ENCODE peak calls at places on chromosome 19, in five cellular contexts. V, O, Y, U and G are unnamed samples.

GRCh38 chr19:39390460-39390758 is 497 bp downstream of the PAF1 start:
- DNase-seq in Y (peak), O (peak), U (peak), V (peak), G (peak)

GRCh38 chr19:38769635-38770211 is 3.6 kb downstream of the LGALS7 start:
- DNase-seq in Y (peak), U (peak), V (no peak), O (peak), G (peak)

GRCh38 chr19:16825312-16826168 is 3.7 kb upstream of the SIN3B start:
- DNase-seq in V (no peak), U (no peak), Y (no peak), O (peak), G (peak)

GRCh38 chr19:7391218-7391670 is 42.5 kb downstream of the ARHGEF18 start:
- DNase-seq in O (no peak), V (peak), Y (no peak), U (peak), G (peak)

GRCh38 chr19:8150178-8150865 is 930 bp upstream of the FBN3 start:
- DNase-seq in V (no peak), Y (no peak), U (no peak), O (no peak), G (no peak)

GRCh38 chr19:43526884-43527859 is at the start of gene ETHE1:
- DNase-seq in Y (peak), V (peak), U (no peak), O (peak), G (peak)

GRCh38 chr19:14474827-14475226 is 327 bp downstream of the PTGER1 start:
- DNase-seq in O (no peak), Y (no peak), V (no peak), U (no peak), G (no peak)

GRCh38 chr19:16069813-16070365 is 6.4 kb upstream of the TPM4 start:
- DNase-seq in V (peak), U (no peak), O (no peak), Y (no peak), G (no peak)

GRCh38 chr19:11964496-11964857 is 363 bp upstream of the ZNF763 start:
- DNase-seq in O (peak), V (no peak), Y (no peak), U (no peak), G (no peak)

GRCh38 chr19:55526216-55527196 is 10.4 kb downstream of the SBK2 start:
- DNase-seq in U (no peak), V (peak), O (peak), Y (no peak), G (peak)

GRCh38 chr19:23440207-23440606 is 44.9 kb upstream of the ZNF91 start:
- DNase-seq in U (no peak), V (no peak), O (peak), Y (no peak), G (no peak)

GRCh38 chr19:33234736-33235135 is 9.1 kb upstream of the SLC7A10 start:
- DNase-seq in V (no peak), Y (no peak), U (no peak), O (no peak), G (no peak)

GRCh38 chr19:1269478-1270167 is 491 bp downstream of the CIRBP start:
- DNase-seq in V (peak), Y (peak), O (peak), U (no peak), G (peak)

GRCh38 chr19:16228637-16229321 is 31.1 kb downstream of the AP1M1 start:
- DNase-seq in O (no peak), U (no peak), V (no peak), Y (no peak), G (no peak)

GRCh38 chr19:739998-740715 is 10.8 kb upstream of the MISP start:
- DNase-seq in U (no peak), V (no peak), Y (no peak), O (no peak), G (no peak)

GRCh38 chr19:55552620-55553019 is 7.3 kb upstream of the SBK3 start:
- DNase-seq in U (no peak), Y (peak), O (peak), V (no peak), G (peak)

GRCh38 chr19:45667620-45668341 is at the start of gene GIPR:
- DNase-seq in V (peak), Y (no peak), O (peak), U (peak), G (peak)

GRCh38 chr19:19209372-19209771 is 2.4 kb upstream of the NCAN start:
- DNase-seq in Y (no peak), U (no peak), V (no peak), O (no peak), G (no peak)

GRCh38 chr19:14006766-14007562 is 844 bp upstream of the RFX1 start:
- DNase-seq in Y (no peak), O (no peak), U (no peak), V (no peak), G (peak)

GRCh38 chr19:7535993-7536685 is 622 bp downstream of the PNPLA6 start:
- DNase-seq in V (no peak), U (no peak), O (no peak), Y (no peak), G (no peak)

GRCh38 chr19:47226426-47227346 is 4.3 kb downstream of the BBC3 start:
- DNase-seq in O (peak), Y (peak), U (peak), V (peak), G (peak)

GRCh38 chr19:17281391-17282304 is at the start of gene ANKLE1:
- DNase-seq in U (no peak), V (no peak), Y (no peak), O (peak), G (no peak)

GRCh38 chr19:615619-616018 is 17.7 kb downstream of the POLRMT start:
- DNase-seq in Y (no peak), V (no peak), U (no peak), O (no peak), G (no peak)

GRCh38 chr19:48102870-48103751 is 7.5 kb downstream of the PLA2G4C start:
- DNase-seq in O (peak), V (peak), Y (peak), U (peak), G (peak)

GRCh38 chr19:28514166-28514565 is 698.8 kb downstream of the UQCRFS1 start:
- DNase-seq in U (no peak), O (no peak), Y (no peak), V (no peak), G (no peak)

GRCh38 chr19:9018163-9018875 is 8.1 kb upstream of the MUC16 start:
- DNase-seq in O (no peak), Y (no peak), V (peak), U (peak), G (no peak)

GRCh38 chr19:38209671-38210457 is 14.2 kb downstream of the DPF1 start:
- DNase-seq in U (no peak), O (peak), Y (no peak), V (no peak), G (peak)

GRCh38 chr19:46201413-46202310 is 27.9 kb upstream of the IGFL1 start:
- DNase-seq in V (peak), U (no peak), Y (no peak), O (peak), G (no peak)

GRCh38 chr19:35369522-35369921 is 1.3 kb upstream of the GPR42 start:
- DNase-seq in V (no peak), U (no peak), Y (no peak), O (no peak), G (no peak)

GRCh38 chr19:7349231-7349591 is 474 bp downstream of the ARHGEF18 start:
- DNase-seq in Y (no peak), U (no peak), O (no peak), V (no peak), G (no peak)

GRCh38 chr19:19338082-19338481 is 17.5 kb downstream of the MAU2 start:
- DNase-seq in O (peak), Y (no peak), U (no peak), V (peak), G (no peak)

GRCh38 chr19:15136234-15136954 is 29.2 kb downstream of the SYDE1 start:
- DNase-seq in O (peak), U (no peak), V (peak), Y (no peak), G (peak)

GRCh38 chr19:42089772-42090171 is 13.8 kb downstream of the ZNF574 start:
- DNase-seq in Y (no peak), O (no peak), U (no peak), V (no peak), G (no peak)

GRCh38 chr19:42089191-42089750 is 13.3 kb downstream of the ZNF574 start:
- DNase-seq in Y (no peak), O (no peak), U (no peak), V (no peak), G (no peak)

GRCh38 chr19:42086770-42087550 is 11.0 kb downstream of the ZNF574 start:
- DNase-seq in V (no peak), Y (no peak), U (no peak), O (no peak), G (no peak)

GRCh38 chr19:42090687-42091086 is 14.7 kb downstream of the ZNF574 start:
- DNase-seq in O (no peak), Y (peak), U (no peak), V (no peak), G (no peak)

DNA sequence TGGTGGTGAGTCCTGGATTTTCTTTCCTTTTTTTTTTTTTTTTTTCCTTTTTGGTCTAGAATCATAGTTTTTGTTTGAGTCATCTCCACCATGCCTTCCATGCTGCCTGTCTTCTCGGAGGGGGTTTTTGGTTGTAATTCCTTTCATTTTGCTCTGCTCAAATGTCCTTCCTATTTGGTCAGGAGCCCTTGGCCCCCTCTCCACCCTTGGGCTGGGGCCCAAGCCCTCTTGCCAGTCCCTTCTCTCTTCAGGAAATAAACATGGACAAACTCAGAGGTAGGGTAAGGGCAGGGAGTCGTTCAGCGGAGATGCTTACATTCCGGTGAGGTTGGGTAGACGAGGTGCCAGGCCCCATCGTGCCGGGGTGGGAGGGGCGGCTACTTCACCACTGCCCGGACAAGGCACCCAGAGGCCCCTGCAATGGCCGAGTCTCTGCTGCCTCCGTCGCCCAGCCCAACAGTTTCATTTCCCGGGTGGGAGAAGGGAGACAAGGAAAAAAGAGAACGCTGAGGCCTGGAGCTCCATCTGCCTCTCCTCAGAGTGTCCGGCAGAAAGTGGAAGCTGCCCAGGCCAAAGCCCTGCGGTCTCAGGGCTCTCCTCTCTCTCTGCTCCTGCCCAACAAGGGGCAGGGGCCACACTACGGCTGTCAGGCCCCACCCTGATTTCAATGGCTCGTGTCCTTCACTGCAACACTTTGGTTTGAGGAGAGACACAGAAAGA is 12.7 kb downstream of the ZNF574 start:
- DNase-seq in O (peak), V (no peak), Y (no peak), U (no peak), G (no peak)
- TF ChIP-seq EZH2phosphoT487 in O (no peak), V (no peak), Y (no peak), U (no peak), G (no peak)

GRCh38 chr19:52943134-52943883 is 19.4 kb downstream of the ZNF816 start:
- DNase-seq in V (no peak), U (no peak), Y (no peak), O (no peak), G (no peak)
- TF ChIP-seq EZH2phosphoT487 in V (no peak), U (no peak), Y (no peak), O (no peak), G (no peak)

GRCh38 chr19:2604747-2605329 is 97.7 kb downstream of the GNG7 start:
- DNase-seq in Y (no peak), V (no peak), U (no peak), O (no peak), G (no peak)

GRCh38 chr19:2603320-2603719 is 99.2 kb downstream of the GNG7 start:
- DNase-seq in O (peak), U (no peak), V (no peak), Y (no peak), G (no peak)

GRCh38 chr19:2602391-2603181 is 99.9 kb downstream of the GNG7 start:
- DNase-seq in O (peak), V (peak), Y (no peak), U (no peak), G (peak)

GRCh38 chr19:2600914-2601870 is 101.3 kb downstream of the GNG7 start:
- DNase-seq in V (no peak), U (no peak), O (no peak), Y (no peak), G (no peak)
- TF ChIP-seq EZH2phosphoT487 in V (no peak), U (no peak), O (no peak), Y (no peak), G (no peak)

GRCh38 chr19:5478241-5478924 is 23.2 kb downstream of the ZNRF4 start:
- DNase-seq in V (no peak), Y (no peak), O (no peak), U (no peak), G (no peak)

GRCh38 chr19:5478925-5479588 is 23.8 kb downstream of the ZNRF4 start:
- DNase-seq in O (no peak), U (no peak), Y (no peak), V (no peak), G (no peak)

GRCh38 chr19:5481957-5482356 is 26.7 kb downstream of the ZNRF4 start:
- DNase-seq in V (no peak), U (no peak), O (no peak), Y (no peak), G (no peak)

GRCh38 chr19:5479958-5480357 is 24.7 kb downstream of the ZNRF4 start:
- DNase-seq in V (no peak), O (no peak), U (no peak), Y (no peak), G (no peak)

DNA sequence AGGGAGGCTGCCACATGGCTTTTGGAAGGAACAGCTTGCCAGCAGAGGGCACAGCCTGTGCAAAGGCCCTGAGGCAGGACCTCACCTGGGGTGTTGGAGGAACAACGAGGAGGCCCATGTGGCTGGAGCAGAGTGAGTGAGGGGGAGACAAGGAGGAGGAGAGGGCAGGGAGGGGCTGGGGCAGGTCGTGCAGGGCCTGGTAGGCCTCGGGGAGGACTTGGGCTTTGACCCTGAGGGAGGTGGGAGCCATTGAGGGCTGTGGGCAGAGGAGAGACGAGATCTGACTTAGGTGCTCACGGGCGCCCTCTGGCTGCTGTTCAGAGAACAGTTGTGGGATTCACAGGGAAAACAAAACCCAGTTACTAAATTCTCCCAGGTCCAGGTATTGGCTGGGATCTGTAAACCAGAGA is 25.2 kb downstream of the ZNRF4 start:
- DNase-seq in Y (no peak), V (peak), O (peak), U (peak), G (no peak)
- TF ChIP-seq EZH2phosphoT487 in Y (no peak), V (no peak), O (no peak), U (no peak), G (no peak)

GRCh38 chr19:41918653-41919244 is 9.5 kb downstream of the ERFL start:
- DNase-seq in U (no peak), O (no peak), V (no peak), Y (no peak), G (no peak)
- TF ChIP-seq EZH2phosphoT487 in U (no peak), O (no peak), V (no peak), Y (no peak), G (no peak)

DNA sequence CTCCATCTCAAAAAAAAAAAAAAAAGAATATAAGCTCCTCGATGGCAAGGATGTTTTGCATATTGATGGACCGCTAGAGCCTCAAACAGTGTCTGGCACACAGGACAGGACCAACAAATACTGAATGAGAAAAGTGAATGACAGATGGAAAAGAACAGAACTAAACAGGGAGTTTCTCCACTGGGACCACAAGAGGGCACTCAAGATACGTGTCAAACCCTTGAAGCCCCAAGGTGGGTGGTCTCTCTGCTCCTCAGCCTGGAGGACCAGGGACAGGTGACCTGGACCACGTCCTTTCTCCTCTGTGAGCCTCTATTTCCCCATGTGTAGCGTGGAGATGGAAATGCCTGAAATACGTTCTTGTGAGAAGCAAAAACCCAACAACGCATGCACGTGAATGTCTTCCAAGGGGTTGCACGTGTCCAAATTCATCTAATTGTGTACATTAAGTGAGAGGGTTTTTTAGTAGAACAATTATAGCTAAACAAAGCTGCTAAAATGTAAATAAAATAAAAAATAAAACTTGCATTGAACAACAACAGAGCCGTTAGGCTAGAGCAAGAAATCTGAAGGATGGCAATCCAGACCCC is 5.7 kb upstream of the CDC42EP5 start:
- DNase-seq in O (peak), Y (peak), V (peak), U (peak), G (peak)
- TF ChIP-seq EZH2phosphoT487 in O (no peak), Y (no peak), V (no peak), U (no peak), G (no peak)